ENCODE peak calls at places on chromosomes 1 and 21, in eight cellular contexts. P is stimulated activated CD8-positive, alpha-beta memory T cell treated with anti-CD3 and anti-CD28 coated beads, Interleukin-4, amount 100 ng/mL, for 1 hour; U is HEK293T; D is lower lobe of right lung; F is AG04450; Z is HCEC 1CT; I is ELR; X is endothelial cell. C is an unnamed sample.

GRCh38 chr21:35048706-35049617 is at the start of gene RUNX1:
- DNase-seq in X (no peak), F (no peak), I (peak), U (no peak), D (peak), Z (peak), P (peak), C (peak)

GRCh38 chr1:17617787-17618557 is 78.5 kb downstream of the ARHGEF10L start:
- DNase-seq in Z (no peak), F (no peak), X (no peak), U (no peak), D (peak), I (peak), P (no peak), C (no peak)

GRCh38 chr1:26155370-26156284 is 3.3 kb upstream of the FAM110D start:
- DNase-seq in D (no peak), U (peak), Z (no peak), I (no peak), F (no peak), X (no peak), P (no peak), C (no peak)

GRCh38 chr1:23420778-23421177 is 3.8 kb downstream of the TCEA3 start:
- DNase-seq in F (no peak), X (no peak), I (no peak), U (no peak), P (no peak), Z (no peak), D (no peak), C (no peak)

GRCh38 chr1:6599141-6599975 is 3.3 kb downstream of the KLHL21 start:
- DNase-seq in I (peak), X (no peak), F (no peak), U (no peak), D (no peak), Z (no peak), P (no peak), C (no peak)

GRCh38 chr1:42038261-42038660 is 114.9 kb upstream of the GUCA2B start:
- DNase-seq in U (no peak), I (no peak), Z (no peak), F (no peak), D (no peak), P (no peak), X (no peak), C (no peak)

GRCh38 chr1:43366179-43366578 is 1.6 kb downstream of the ELOVL1 start:
- DNase-seq in X (peak), U (no peak), I (no peak), Z (no peak), D (peak), P (no peak), F (no peak), C (no peak)

GRCh38 chr1:7576946-7577657 is 194.0 kb upstream of the VAMP3 start:
- DNase-seq in X (no peak), P (no peak), F (no peak), U (peak), I (peak), D (no peak), Z (no peak), C (no peak)

GRCh38 chr1:33515112-33515511 is 42.7 kb downstream of the ZSCAN20 start:
- DNase-seq in F (no peak), Z (no peak), I (no peak), X (no peak), D (no peak), P (no peak), U (no peak), C (no peak)

GRCh38 chr1:187336769-187337168 is 508.0 kb downstream of the PLA2G4A start:
- DNase-seq in Z (peak), X (no peak), I (peak), F (no peak), D (no peak), P (no peak), U (no peak), C (no peak)

GRCh38 chr1:117093091-117093534 is 28.4 kb downstream of the TRIM45 start:
- DNase-seq in D (no peak), P (no peak), F (peak), U (no peak), X (no peak), I (peak), Z (peak), C (no peak)

GRCh38 chr1:214640431-214641213 is 37.6 kb downstream of the CENPF start:
- DNase-seq in D (no peak), U (no peak), X (no peak), F (no peak), P (no peak), Z (no peak), I (no peak), C (no peak)

GRCh38 chr1:197320991-197321531 is 53.0 kb downstream of the CRB1 start:
- DNase-seq in X (no peak), P (no peak), I (no peak), Z (peak), D (no peak), F (no peak), U (no peak), C (no peak)

GRCh38 chr21:44337941-44338895 is 972 bp downstream of the CFAP410 start:
- DNase-seq in Z (peak), D (peak), F (no peak), I (peak), P (peak), U (peak), X (peak), C (no peak)

GRCh38 chr1:161115132-161115711 is 2.6 kb downstream of the PFDN2 start:
- DNase-seq in X (no peak), U (no peak), P (no peak), D (no peak), F (peak), Z (peak), I (peak), C (no peak)

GRCh38 chr21:42833439-42833815 is 45.9 kb downstream of the WDR4 start:
- DNase-seq in D (no peak), X (peak), P (no peak), Z (no peak), I (peak), F (no peak), U (peak), C (no peak)

GRCh38 chr1:94621392-94621791 is 79.8 kb upstream of the F3 start:
- DNase-seq in D (no peak), X (no peak), P (no peak), I (peak), Z (no peak), F (no peak), U (no peak), C (no peak)

GRCh38 chr1:2499986-2500596 is 24.0 kb downstream of the PLCH2 start:
- DNase-seq in D (no peak), I (no peak), U (no peak), Z (no peak), F (no peak), P (no peak), X (no peak), C (no peak)

GRCh38 chr1:177948336-177948972 is 21.4 kb downstream of the SEC16B start:
- DNase-seq in X (peak), D (no peak), U (peak), F (no peak), I (peak), P (no peak), Z (peak), C (no peak)

GRCh38 chr21:44751186-44751798 is 39.9 kb upstream of the TSPEAR start:
- DNase-seq in Z (no peak), F (no peak), X (no peak), U (no peak), I (no peak), D (no peak), P (no peak), C (no peak)

GRCh38 chr1:242535986-242536385 is 11.5 kb upstream of the PLD5 start:
- DNase-seq in F (no peak), Z (no peak), U (no peak), P (no peak), X (no peak), D (no peak), I (no peak), C (no peak)

GRCh38 chr1:201917362-201918033 is 28.8 kb downstream of the SHISA4 start:
- DNase-seq in U (no peak), D (no peak), F (peak), X (no peak), P (no peak), I (peak), Z (peak), C (no peak)

GRCh38 chr1:183993132-183993531 is 44.4 kb downstream of the COLGALT2 start:
- DNase-seq in I (no peak), X (no peak), F (no peak), P (no peak), U (no peak), Z (no peak), D (no peak), C (no peak)

GRCh38 chr1:72557446-72558049 is 275.2 kb upstream of the NEGR1 start:
- DNase-seq in I (peak), U (no peak), P (no peak), D (no peak), Z (peak), X (peak), F (no peak), C (no peak)

GRCh38 chr1:232998646-232999045 is 48.2 kb downstream of the NTPCR start:
- DNase-seq in D (no peak), Z (no peak), P (no peak), I (no peak), U (no peak), X (no peak), F (no peak), C (no peak)

GRCh38 chr21:29267666-29268065 is 31.1 kb upstream of the BACH1 start:
- DNase-seq in F (no peak), I (no peak), P (no peak), D (no peak), U (no peak), X (no peak), Z (no peak), C (no peak)

GRCh38 chr1:167862432-167863076 is 51.4 kb downstream of the ADCY10 start:
- DNase-seq in Z (peak), F (peak), I (peak), X (no peak), P (no peak), U (no peak), D (no peak), C (no peak)

GRCh38 chr1:26696645-26697440 is 1.0 kb downstream of the ARID1A start:
- DNase-seq in X (peak), U (no peak), P (peak), Z (no peak), F (no peak), D (peak), I (peak), C (peak)

GRCh38 chr1:96329121-96329520 is 392.5 kb upstream of the PTBP2 start:
- DNase-seq in P (no peak), D (no peak), I (peak), U (no peak), X (no peak), Z (no peak), F (peak), C (no peak)

GRCh38 chr1:113931456-113931855 is 2.3 kb downstream of the HIPK1 start:
- DNase-seq in U (no peak), D (no peak), I (peak), F (peak), Z (peak), X (no peak), P (no peak), C (no peak)

GRCh38 chr1:152884966-152885624 is 7.0 kb downstream of the SMCP start:
- DNase-seq in I (peak), X (no peak), P (no peak), D (no peak), U (no peak), F (no peak), Z (no peak), C (no peak)

GRCh38 chr1:68128820-68129219 is 78.4 kb upstream of the DIRAS3 start:
- DNase-seq in D (no peak), F (no peak), I (no peak), P (no peak), X (no peak), U (no peak), Z (no peak), C (no peak)

GRCh38 chr1:68542586-68542985 is 45.7 kb upstream of the DEPDC1 start:
- DNase-seq in I (peak), X (no peak), Z (peak), D (no peak), F (no peak), U (no peak), P (no peak), C (no peak)

GRCh38 chr1:167934407-167935251 is 1.9 kb upstream of the DCAF6 start:
- DNase-seq in D (no peak), I (peak), U (no peak), Z (peak), X (no peak), F (no peak), P (no peak), C (no peak)

GRCh38 chr1:89524369-89525168 is at the start of gene LRRC8B:
- DNase-seq in I (peak), P (peak), D (peak), F (peak), X (peak), U (peak), Z (peak), C (peak)

GRCh38 chr1:55589656-55590297 is 374.6 kb upstream of the USP24 start:
- DNase-seq in U (no peak), P (no peak), I (no peak), F (no peak), Z (peak), D (no peak), X (no peak), C (no peak)

GRCh38 chr1:77831976-77832695 is 52.7 kb downstream of the MIGA1 start:
- DNase-seq in D (no peak), I (peak), U (no peak), P (no peak), Z (peak), F (no peak), X (no peak), C (no peak)

GRCh38 chr1:44108241-44108640 is 10.4 kb upstream of the KLF17 start:
- DNase-seq in D (no peak), Z (peak), I (peak), P (no peak), U (no peak), X (no peak), F (peak), C (no peak)

C was measured in activated CD8-positive, alpha-beta memory T cell treated with anti-CD3 and anti-CD28 coated beads for 1 hour.